ENCODE peak calls at places on chromosomes 6 and 20, in four cellular contexts. W is effector memory CD8-positive, alpha-beta T cell; I is neural progenitor cell; F is glomerular endothelial cell. G is an unnamed sample.

GRCh38 chr6:12279322-12280098 is 10.7 kb upstream of the EDN1 start:
- DNase-seq in W (no peak), F (no peak), I (no peak), G (no peak)

GRCh38 chr20:6026051-6026450 is 27.8 kb downstream of the LRRN4 start:
- DNase-seq in W (no peak), I (no peak), F (no peak), G (no peak)

GRCh38 chr6:134057478-134057877 is 5.1 kb upstream of the SLC2A12 start:
- DNase-seq in W (no peak), F (no peak), I (no peak), G (no peak)

GRCh38 chr6:109469591-109470189 is 13.3 kb downstream of the ZBTB24 start:
- DNase-seq in I (no peak), F (no peak), W (no peak), G (no peak)

GRCh38 chr6:87658516-87658915 is 43.5 kb downstream of the AKIRIN2 start:
- DNase-seq in W (no peak), I (no peak), F (no peak), G (no peak)

GRCh38 chr6:121791396-121792315 is 356.2 kb downstream of the GJA1 start:
- DNase-seq in F (no peak), I (peak; percentile 33), W (no peak), G (no peak)

GRCh38 chr6:47631248-47632196 is 66.9 kb upstream of the ADGRF4 start:
- DNase-seq in F (peak; percentile 50), W (peak; percentile 3), I (peak; percentile 50), G (peak; percentile 44)

GRCh38 chr6:167238169-167238693 is 52.9 kb upstream of the UNC93A start:
- DNase-seq in F (no peak), I (no peak), W (no peak), G (no peak)

GRCh38 chr6:150767585-150768164 is 97.8 kb upstream of the MTHFD1L start:
- DNase-seq in W (no peak), I (peak; percentile 65), F (no peak), G (no peak)

GRCh38 chr6:142013286-142013685 is 119.4 kb upstream of the GJE1 start:
- DNase-seq in W (no peak), F (peak; percentile 55), I (no peak), G (no peak)

GRCh38 chr20:37615507-37616425 is 78.1 kb upstream of the CTNNBL1 start:
- DNase-seq in I (peak; percentile 60), W (peak; percentile 41), F (peak; percentile 23), G (peak; percentile 21)

GRCh38 chr6:156021746-156022396 is 566.2 kb upstream of the NOX3 start:
- DNase-seq in I (no peak), W (no peak), F (no peak), G (no peak)

GRCh38 chr6:162198925-162199324 is 528.6 kb downstream of the PRKN start:
- DNase-seq in W (no peak), F (no peak), I (peak; percentile 20), G (no peak)

GRCh38 chr6:27297484-27297856 is 14.6 kb downstream of the POM121L2 start:
- DNase-seq in F (no peak), I (no peak), W (no peak), G (no peak)

GRCh38 chr6:108186226-108186625 is 20.4 kb downstream of the NR2E1 start:
- DNase-seq in I (no peak), F (no peak), W (no peak), G (no peak)

GRCh38 chr6:40986364-40986763 is 52.7 kb downstream of the UNC5CL start:
- DNase-seq in I (no peak), F (no peak), W (no peak), G (no peak)

GRCh38 chr6:96394727-96395126 is 126.9 kb upstream of the UFL1 start:
- DNase-seq in F (no peak), I (peak; percentile 29), W (no peak), G (no peak)

GRCh38 chr20:54293526-54293925 is 85.6 kb downstream of the PFDN4 start:
- DNase-seq in I (no peak), W (no peak), F (no peak), G (no peak)

GRCh38 chr20:23153696-23154341 is 67.7 kb upstream of the CD93 start:
- DNase-seq in F (no peak), I (no peak), W (no peak), G (no peak)

GRCh38 chr20:23782366-23782983 is 31.7 kb upstream of the CST1 start:
- DNase-seq in F (no peak), W (no peak), I (peak; percentile 46), G (no peak)

GRCh38 chr6:7138111-7138510 is 30.4 kb downstream of the RREB1 start:
- DNase-seq in W (no peak), F (no peak), I (no peak), G (no peak)

GRCh38 chr6:149895702-149896310 is 2.1 kb downstream of the RAET1E start:
- DNase-seq in F (peak; percentile 37), I (no peak), W (no peak), G (peak; percentile 45)